ENCODE peak calls at places on chromosome 6, in four cellular contexts. A is uterus, N is GM12864, L is bronchial epithelial cell. K is an unnamed sample.

GRCh38 chr6:52537001-52537753 is 39.7 kb downstream of the TRAM2 start:
- DNase-seq in A (no peak), N (peak; percentile 78), L (peak; percentile 73), K (peak; percentile 92)

GRCh38 chr6:17957904-17958303 is 29.5 kb downstream of the KIF13A start:
- DNase-seq in A (no peak), N (no peak), L (no peak), K (no peak)

GRCh38 chr6:17482711-17483110 is 89.3 kb downstream of the CAP2 start:
- DNase-seq in A (no peak), N (no peak), L (no peak), K (no peak)

GRCh38 chr6:74167951-74168350 is 471.9 kb downstream of the CD109 start:
- DNase-seq in A (no peak), N (no peak), L (no peak), K (no peak)

GRCh38 chr6:161139766-161140553 is 133.9 kb downstream of the AGPAT4 start:
- DNase-seq in A (no peak), N (no peak), L (peak; percentile 28), K (no peak)

GRCh38 chr6:2630362-2630761 is 120.4 kb downstream of the MYLK4 start:
- DNase-seq in A (no peak), N (no peak), L (peak; percentile 98), K (no peak)

GRCh38 chr6:137094411-137095008 is 49.7 kb upstream of the IL20RA start:
- DNase-seq in A (peak; percentile 56), N (peak; percentile 70), L (peak; percentile 76), K (peak; percentile 88)

GRCh38 chr6:51559059-51559458 is 528.4 kb downstream of the PKHD1 start:
- DNase-seq in A (no peak), N (no peak), L (peak; percentile 37), K (peak; percentile 20)

GRCh38 chr6:17027441-17027840 is 74.4 kb upstream of the STMND1 start:
- DNase-seq in A (no peak), N (no peak), L (no peak), K (no peak)

GRCh38 chr6:6610031-6610591 is 21.6 kb downstream of the LY86 start:
- DNase-seq in A (no peak), N (peak; percentile 62), L (no peak), K (peak; percentile 82)

GRCh38 chr6:84284428-84285033 is 57.1 kb upstream of the CEP162 start:
- DNase-seq in A (no peak), N (no peak), L (no peak), K (peak; percentile 24)

GRCh38 chr6:109322825-109323580 is 59.3 kb downstream of the CD164 start:
- DNase-seq in A (no peak), N (peak; percentile 33), L (peak; percentile 48), K (peak; percentile 30)
- TF ChIP-seq CTCF in A (no peak), N (no peak), L (no peak), K (no peak)

GRCh38 chr6:26173836-26174144 is 86.6 kb downstream of the HFE start:
- DNase-seq in A (no peak), N (no peak), L (no peak), K (peak; percentile 35)

GRCh38 chr6:26175033-26175427 is 87.8 kb downstream of the HFE start:
- DNase-seq in A (no peak), N (no peak), L (no peak), K (no peak)

GRCh38 chr6:26172496-26172958 is 85.3 kb downstream of the HFE start:
- DNase-seq in A (no peak), N (no peak), L (peak; percentile 33), K (peak; percentile 69)

GRCh38 chr6:26179675-26180074 is 92.4 kb downstream of the HFE start:
- DNase-seq in A (no peak), N (no peak), L (no peak), K (no peak)

DNA sequence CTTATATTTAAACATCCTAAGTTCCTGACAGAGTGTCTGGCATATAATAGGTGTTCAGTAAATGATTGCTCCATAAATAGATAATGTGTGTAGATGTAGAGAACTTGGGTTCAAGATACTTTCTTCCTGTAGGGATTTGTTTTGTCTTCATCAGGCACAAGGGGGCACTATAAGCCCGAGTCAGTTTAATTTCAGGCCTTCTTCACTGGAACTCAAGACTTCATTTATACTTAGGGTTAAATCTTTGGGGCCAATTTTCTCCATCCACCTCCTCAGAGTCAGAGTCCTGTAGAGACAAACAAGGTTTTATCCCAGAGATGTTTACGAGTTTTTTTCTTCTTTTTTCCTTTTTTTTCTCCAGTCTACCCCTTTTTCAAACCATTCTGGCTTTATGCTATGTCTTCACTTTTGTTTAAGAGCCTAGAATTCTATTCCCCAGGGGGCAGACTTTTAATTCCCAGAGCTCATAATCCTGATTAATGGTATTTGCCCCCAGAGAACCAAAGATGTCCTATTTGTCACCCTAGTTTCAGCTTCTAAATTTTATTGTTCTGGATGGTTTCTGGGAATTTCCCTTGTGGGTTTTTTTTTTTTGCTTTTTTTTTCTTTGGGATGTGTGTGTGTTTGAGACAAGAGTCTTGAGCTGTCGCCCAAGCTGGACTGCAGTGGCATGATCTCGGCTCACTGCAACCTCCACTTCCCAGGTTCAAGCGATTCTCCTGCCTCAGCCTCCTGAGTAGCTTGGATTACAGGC is 88.4 kb downstream of the HFE start:
- DNase-seq in A (no peak), N (no peak), L (peak; percentile 70), K (peak; percentile 87)
- H3K4me3 ChIP-seq in A (no peak overlapping the region), N (no peak overlapping the region), L (no peak overlapping the region), K (no peak overlapping the region)

GRCh38 chr6:152091851-152092341 is 284.4 kb downstream of the ESR1 start:
- DNase-seq in A (no peak), N (no peak), L (peak; percentile 87), K (no peak)
- TF ChIP-seq CTCF in A (no peak), N (no peak), L (no peak), K (no peak)

DNA sequence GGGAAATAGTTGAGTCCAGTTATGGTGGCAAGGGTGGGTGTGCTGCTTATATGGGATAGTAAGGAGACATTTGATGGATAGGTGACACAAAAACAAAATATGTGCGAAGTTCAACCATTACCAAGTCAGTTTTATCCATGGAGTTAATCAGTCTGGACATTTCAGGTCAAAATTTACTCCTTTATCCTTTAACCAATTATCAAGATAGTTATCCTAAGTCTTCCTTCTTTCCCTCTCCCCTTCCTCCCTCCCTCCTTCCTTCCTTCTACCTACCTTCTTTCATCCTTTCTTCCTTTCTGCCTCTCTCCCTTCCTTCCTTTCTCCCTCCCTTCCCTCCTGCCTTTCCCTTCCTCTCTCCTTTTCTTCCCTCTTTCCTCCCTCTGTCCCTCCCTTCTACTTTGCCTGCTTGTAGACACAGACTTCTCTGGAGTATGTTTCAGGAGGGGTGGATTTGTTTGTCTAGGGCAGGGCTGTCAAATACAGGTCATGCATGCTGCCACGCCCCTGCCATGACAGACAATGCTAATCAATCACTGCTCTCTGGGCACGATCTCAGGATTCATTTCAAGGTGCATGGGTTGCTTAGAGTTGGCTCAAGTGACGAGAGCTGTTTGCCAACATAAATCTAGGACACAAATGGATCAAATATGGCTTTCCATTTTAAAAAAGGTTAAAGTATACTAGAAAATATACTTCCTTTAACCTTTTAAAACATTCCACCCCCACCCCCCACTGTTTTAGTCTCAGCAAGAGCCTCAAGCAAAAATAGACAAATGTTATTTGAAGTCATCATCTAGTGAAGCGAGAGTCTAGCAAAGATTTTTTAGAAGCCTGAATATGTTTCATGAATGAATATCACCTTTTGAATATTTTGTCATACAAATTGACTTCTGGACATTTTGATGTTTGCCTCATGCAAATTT is 281.6 kb upstream of the CITED2 start:
- DNase-seq in A (no peak), N (no peak), L (peak; percentile 52), K (no peak)
- H3K4me3 ChIP-seq in A (no peak overlapping the region), N (no peak overlapping the region), L (no peak overlapping the region), K (no peak overlapping the region)

GRCh38 chr6:11618533-11618932 is 81.0 kb downstream of the TMEM170B start:
- DNase-seq in A (no peak), N (no peak), L (peak; percentile 33), K (peak; percentile 53)
- TF ChIP-seq CTCF in A (no peak), N (peak; percentile 43), L (peak; percentile 20), K (peak; percentile 39)

GRCh38 chr6:33771342-33772113 is 17.4 kb downstream of the LEMD2 start:
- DNase-seq in A (peak; percentile 83), N (no peak), L (peak; percentile 60), K (peak; percentile 72)
- H3K4me3 ChIP-seq in A (no peak overlapping the region), N (no peak overlapping the region), L (no peak overlapping the region), K (no peak overlapping the region)

GRCh38 chr6:119720160-119720559 is 370.6 kb upstream of the MAN1A1 start:
- DNase-seq in A (no peak), N (no peak), L (no peak), K (no peak)
- TF ChIP-seq CTCF in A (no peak), N (peak; percentile 14), L (no peak), K (peak; percentile 10)

GRCh38 chr6:20565291-20565690 is 31.0 kb downstream of the CDKAL1 start:
- DNase-seq in A (no peak), N (no peak), L (no peak), K (no peak)
- H3K4me3 ChIP-seq in A (no peak overlapping the region), N (no peak overlapping the region), L (no peak overlapping the region), K (no peak overlapping the region)

K was measured in GM12865.